ENCODE peak calls at places on chromosomes 1 and 21, in seven cellular contexts. One of them, this sample, is unnamed.

GRCh38 chr1:246165826-246166709 is 341.0 kb downstream of the SMYD3 start:
- DNase-seq in right lobe of liver: no peak
- DNase-seq in right cardiac atrium: no peak
- DNase-seq in SK-N-SH: no peak
- DNase-seq in substantia nigra: no peak
- DNase-seq in RWPE1: peak
- DNase-seq in right atrium auricular region: no peak
- DNase-seq in this sample: no peak

GRCh38 chr21:30083120-30083945 is 83.3 kb downstream of the CLDN17 start:
- DNase-seq in RWPE1: no peak
- DNase-seq in SK-N-SH: no peak
- DNase-seq in substantia nigra: no peak
- DNase-seq in right lobe of liver: no peak
- DNase-seq in right atrium auricular region: no peak
- DNase-seq in right cardiac atrium: no peak
- DNase-seq in this sample: no peak

GRCh38 chr1:86750530-86750929 is 46.2 kb downstream of the SH3GLB1 start:
- DNase-seq in right lobe of liver: no peak
- DNase-seq in right cardiac atrium: no peak
- DNase-seq in RWPE1: no peak
- DNase-seq in SK-N-SH: no peak
- DNase-seq in right atrium auricular region: no peak
- DNase-seq in substantia nigra: no peak
- DNase-seq in this sample: no peak

GRCh38 chr1:44086722-44087474 is 31.7 kb upstream of the KLF17 start:
- DNase-seq in substantia nigra: no peak
- DNase-seq in RWPE1: no peak
- DNase-seq in right cardiac atrium: no peak
- DNase-seq in right atrium auricular region: no peak
- DNase-seq in right lobe of liver: no peak
- DNase-seq in SK-N-SH: no peak
- DNase-seq in this sample: no peak

GRCh38 chr21:43644609-43645008 is 14.7 kb downstream of the HSF2BP start:
- DNase-seq in substantia nigra: no peak
- DNase-seq in right atrium auricular region: peak
- DNase-seq in SK-N-SH: no peak
- DNase-seq in right cardiac atrium: peak
- DNase-seq in RWPE1: no peak
- DNase-seq in right lobe of liver: no peak
- DNase-seq in this sample: no peak

GRCh38 chr1:22500476-22500875 is 48.8 kb downstream of the ZBTB40 start:
- DNase-seq in right cardiac atrium: peak
- DNase-seq in substantia nigra: peak
- DNase-seq in RWPE1: peak
- DNase-seq in right atrium auricular region: no peak
- DNase-seq in right lobe of liver: peak
- DNase-seq in SK-N-SH: no peak
- DNase-seq in this sample: no peak

GRCh38 chr1:111199881-111200801 is at the start of gene DENND2D:
- DNase-seq in SK-N-SH: no peak
- DNase-seq in substantia nigra: peak
- DNase-seq in RWPE1: no peak
- DNase-seq in right cardiac atrium: peak
- DNase-seq in right atrium auricular region: peak
- DNase-seq in right lobe of liver: peak
- DNase-seq in this sample: no peak

GRCh38 chr1:2073382-2074230 is 23.4 kb downstream of the PRKCZ start:
- DNase-seq in right cardiac atrium: no peak
- DNase-seq in RWPE1: no peak
- DNase-seq in substantia nigra: peak
- DNase-seq in right atrium auricular region: no peak
- DNase-seq in right lobe of liver: no peak
- DNase-seq in SK-N-SH: peak
- DNase-seq in this sample: no peak

GRCh38 chr1:207619833-207620572 is 24.9 kb upstream of the CR1L start:
- DNase-seq in substantia nigra: no peak
- DNase-seq in right cardiac atrium: no peak
- DNase-seq in SK-N-SH: peak
- DNase-seq in RWPE1: peak
- DNase-seq in right atrium auricular region: no peak
- DNase-seq in right lobe of liver: no peak
- DNase-seq in this sample: no peak

GRCh38 chr1:169106921-169107672 is 607 bp downstream of the ATP1B1 start:
- DNase-seq in RWPE1: no peak
- DNase-seq in right cardiac atrium: peak
- DNase-seq in right lobe of liver: peak
- DNase-seq in SK-N-SH: peak
- DNase-seq in substantia nigra: no peak
- DNase-seq in right atrium auricular region: no peak
- DNase-seq in this sample: no peak

GRCh38 chr1:169106095-169106920 is at the start of gene ATP1B1:
- DNase-seq in SK-N-SH: peak
- DNase-seq in right cardiac atrium: peak
- DNase-seq in right lobe of liver: peak
- DNase-seq in right atrium auricular region: peak
- DNase-seq in RWPE1: peak
- DNase-seq in substantia nigra: peak
- DNase-seq in this sample: peak

GRCh38 chr1:169103443-169103842 is 3.0 kb upstream of the ATP1B1 start:
- DNase-seq in right cardiac atrium: no peak
- DNase-seq in right atrium auricular region: no peak
- DNase-seq in right lobe of liver: no peak
- DNase-seq in substantia nigra: no peak
- DNase-seq in RWPE1: no peak
- DNase-seq in SK-N-SH: no peak
- DNase-seq in this sample: no peak

GRCh38 chr1:169105087-169105433 is 1.4 kb upstream of the ATP1B1 start:
- DNase-seq in right cardiac atrium: no peak
- DNase-seq in substantia nigra: no peak
- DNase-seq in right lobe of liver: no peak
- DNase-seq in RWPE1: no peak
- DNase-seq in SK-N-SH: no peak
- DNase-seq in right atrium auricular region: no peak
- DNase-seq in this sample: no peak

DNA sequence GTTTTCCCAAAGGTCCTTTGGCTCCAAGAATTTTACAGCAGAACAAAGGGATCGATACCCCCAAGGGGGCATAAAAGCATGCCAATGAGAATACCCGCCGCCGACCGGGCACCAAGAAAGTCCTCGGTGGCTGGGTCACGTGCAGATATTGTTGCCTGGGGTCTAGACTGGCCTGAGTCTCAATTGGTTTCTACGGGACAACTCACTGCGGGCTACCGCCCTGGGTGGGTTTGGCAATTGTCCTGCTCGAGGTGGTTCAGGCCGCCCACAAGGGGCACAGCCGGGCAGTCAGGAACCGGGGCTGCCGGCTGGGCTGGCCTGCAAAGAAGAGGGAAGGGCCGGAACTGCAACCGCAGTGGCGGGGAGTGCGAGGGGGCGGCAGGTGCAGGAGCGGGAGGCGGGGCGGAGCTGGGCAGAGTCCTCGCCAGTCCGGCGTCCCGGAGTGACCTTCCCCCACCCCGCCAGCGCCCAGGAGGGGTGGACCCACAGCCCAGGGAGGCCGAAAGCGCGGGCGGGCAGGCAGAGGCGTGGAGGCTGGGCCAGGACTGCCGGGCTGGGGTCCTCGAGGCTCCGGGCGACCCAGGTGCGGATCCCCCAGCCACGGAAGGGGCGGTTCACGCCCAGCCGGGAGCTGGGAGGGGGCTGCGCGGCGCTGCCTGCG is 926 bp upstream of the ATP1B1 start:
- DNase-seq in right atrium auricular region: no peak
- DNase-seq in substantia nigra: peak
- DNase-seq in right lobe of liver: peak
- DNase-seq in right cardiac atrium: peak
- DNase-seq in SK-N-SH: peak
- DNase-seq in RWPE1: peak
- DNase-seq in this sample: no peak
- H3K27ac ChIP-seq in right atrium auricular region: peak
- H3K27ac ChIP-seq in substantia nigra: peak
- H3K27ac ChIP-seq in right lobe of liver: peak
- H3K27ac ChIP-seq in right cardiac atrium: peak
- H3K27ac ChIP-seq in SK-N-SH: peak
- H3K27ac ChIP-seq in RWPE1: peak
- H3K27ac ChIP-seq in this sample: peak

DNA sequence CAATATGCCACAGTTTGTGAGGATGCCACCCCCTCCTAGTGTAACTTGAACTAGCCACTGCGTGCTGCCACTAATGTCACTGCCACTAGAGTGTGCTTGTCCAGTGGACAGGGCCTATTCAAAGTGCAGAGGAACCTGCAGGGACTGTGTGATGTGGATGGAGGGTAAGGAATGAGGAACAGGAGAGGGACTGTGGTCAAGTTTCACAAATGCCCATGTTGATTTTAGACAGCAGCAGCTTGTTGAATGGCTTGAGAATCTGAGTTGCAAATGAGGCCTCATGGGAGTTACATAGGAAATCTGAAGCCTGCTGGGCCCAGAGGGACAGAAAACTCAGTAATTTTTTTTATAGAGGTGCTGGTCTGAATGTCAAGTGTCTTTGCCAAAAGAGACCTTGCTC is 112.3 kb downstream of the HHAT start:
- DNase-seq in right cardiac atrium: no peak
- DNase-seq in RWPE1: no peak
- DNase-seq in SK-N-SH: no peak
- DNase-seq in substantia nigra: no peak
- DNase-seq in right lobe of liver: no peak
- DNase-seq in right atrium auricular region: no peak
- DNase-seq in this sample: no peak
- H3K27ac ChIP-seq in right cardiac atrium: no peak
- H3K27ac ChIP-seq in RWPE1: no peak
- H3K27ac ChIP-seq in SK-N-SH: no peak
- H3K27ac ChIP-seq in substantia nigra: no peak
- H3K27ac ChIP-seq in right lobe of liver: no peak
- H3K27ac ChIP-seq in right atrium auricular region: no peak
- H3K27ac ChIP-seq in this sample: no peak

GRCh38 chr1:63324779-63325119 is 2.4 kb downstream of the FOXD3 start:
- DNase-seq in right cardiac atrium: no peak
- DNase-seq in substantia nigra: no peak
- DNase-seq in right atrium auricular region: no peak
- DNase-seq in RWPE1: no peak
- DNase-seq in right lobe of liver: no peak
- DNase-seq in SK-N-SH: no peak
- DNase-seq in this sample: no peak

GRCh38 chr1:63327417-63328139 is 5.2 kb downstream of the FOXD3 start:
- DNase-seq in substantia nigra: no peak
- DNase-seq in SK-N-SH: peak
- DNase-seq in right atrium auricular region: no peak
- DNase-seq in right lobe of liver: peak
- DNase-seq in right cardiac atrium: peak
- DNase-seq in RWPE1: peak
- DNase-seq in this sample: no peak

GRCh38 chr1:63326473-63327380 is 4.4 kb downstream of the FOXD3 start:
- DNase-seq in right cardiac atrium: no peak
- DNase-seq in RWPE1: no peak
- DNase-seq in SK-N-SH: peak
- DNase-seq in right lobe of liver: no peak
- DNase-seq in right atrium auricular region: no peak
- DNase-seq in substantia nigra: no peak
- DNase-seq in this sample: no peak

GRCh38 chr1:63323866-63324778 is 1.8 kb downstream of the FOXD3 start:
- DNase-seq in right atrium auricular region: no peak
- DNase-seq in right lobe of liver: no peak
- DNase-seq in RWPE1: no peak
- DNase-seq in right cardiac atrium: no peak
- DNase-seq in substantia nigra: no peak
- DNase-seq in SK-N-SH: peak
- DNase-seq in this sample: no peak

DNA sequence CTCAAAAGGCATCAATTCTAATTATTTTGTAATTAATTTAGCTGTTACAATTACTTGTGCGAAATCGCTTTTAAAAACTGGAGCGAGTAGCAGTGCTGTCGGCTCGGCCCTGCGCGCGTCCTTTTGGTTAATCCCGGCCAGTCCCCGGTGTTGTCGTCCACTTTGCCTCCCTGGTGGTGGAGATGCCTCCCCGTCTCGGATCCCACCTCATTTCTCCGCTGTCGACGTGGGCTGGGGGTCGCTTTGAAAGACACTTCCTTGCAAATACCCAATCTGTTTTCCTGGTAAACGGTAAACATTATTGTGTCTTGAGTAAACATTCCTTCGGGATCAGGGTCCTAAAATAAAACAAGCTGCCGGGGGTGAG is 3.7 kb downstream of the FOXD3 start:
- DNase-seq in substantia nigra: no peak
- DNase-seq in right lobe of liver: no peak
- DNase-seq in RWPE1: no peak
- DNase-seq in right atrium auricular region: no peak
- DNase-seq in SK-N-SH: peak
- DNase-seq in right cardiac atrium: no peak
- DNase-seq in this sample: no peak
- H3K27ac ChIP-seq in substantia nigra: no peak
- H3K27ac ChIP-seq in right lobe of liver: no peak
- H3K27ac ChIP-seq in RWPE1: no peak
- H3K27ac ChIP-seq in right atrium auricular region: no peak
- H3K27ac ChIP-seq in SK-N-SH: no peak
- H3K27ac ChIP-seq in right cardiac atrium: no peak
- H3K27ac ChIP-seq in this sample: no peak

GRCh38 chr1:226685196-226685820 is 53.8 kb downstream of the ITPKB start:
- DNase-seq in RWPE1: no peak
- DNase-seq in right atrium auricular region: no peak
- DNase-seq in right cardiac atrium: no peak
- DNase-seq in right lobe of liver: no peak
- DNase-seq in substantia nigra: no peak
- DNase-seq in SK-N-SH: no peak
- DNase-seq in this sample: no peak
- H3K27ac ChIP-seq in RWPE1: no peak
- H3K27ac ChIP-seq in right atrium auricular region: peak
- H3K27ac ChIP-seq in right cardiac atrium: no peak
- H3K27ac ChIP-seq in right lobe of liver: no peak
- H3K27ac ChIP-seq in substantia nigra: peak
- H3K27ac ChIP-seq in SK-N-SH: no peak
- H3K27ac ChIP-seq in this sample: no peak

DNA sequence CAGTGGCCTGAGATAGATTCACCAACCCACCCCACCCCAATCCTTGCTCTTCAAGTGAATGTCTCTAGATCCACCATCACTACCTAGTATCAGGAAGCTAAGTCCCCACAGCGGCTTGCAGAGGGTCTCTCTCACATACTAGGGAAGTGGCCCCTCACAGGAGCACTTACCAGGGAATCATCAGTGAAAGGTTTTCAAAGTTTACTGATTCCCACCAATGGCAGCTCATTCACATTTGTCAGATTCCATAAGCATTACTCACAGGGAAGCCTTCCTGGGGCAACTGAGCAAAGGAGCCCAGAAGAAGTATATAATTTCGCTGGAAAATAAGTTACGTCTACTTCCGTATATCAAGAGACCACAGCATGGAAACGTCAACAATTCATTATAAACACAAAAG is 120.8 kb downstream of the GREM2 start:
- DNase-seq in substantia nigra: no peak
- DNase-seq in SK-N-SH: no peak
- DNase-seq in right lobe of liver: no peak
- DNase-seq in right atrium auricular region: no peak
- DNase-seq in right cardiac atrium: no peak
- DNase-seq in RWPE1: peak
- DNase-seq in this sample: no peak
- H3K27ac ChIP-seq in substantia nigra: no peak
- H3K27ac ChIP-seq in SK-N-SH: no peak
- H3K27ac ChIP-seq in right lobe of liver: no peak
- H3K27ac ChIP-seq in right atrium auricular region: no peak
- H3K27ac ChIP-seq in right cardiac atrium: no peak
- H3K27ac ChIP-seq in RWPE1: no peak
- H3K27ac ChIP-seq in this sample: no peak